ENCODE peak calls at places on chromosome 10, in nine cellular contexts. One of them, this sample, is unnamed. For H3K4me1, the result is how much of the 10 kb centered on the place peaks cover.

GRCh38 chr10:86497621-86498020 is 24.0 kb downstream of the WAPL start:
- DNase-seq in uterus: no peak
- DNase-seq in breast epithelium: no peak
- DNase-seq in A549: no peak
- DNase-seq in hepatocyte: no peak
- DNase-seq in effector memory CD4-positive, alpha-beta T cell: no peak
- DNase-seq in endodermal cell: no peak
- DNase-seq in BE2C: no peak
- DNase-seq in GM23248: no peak
- DNase-seq in this sample: no peak

GRCh38 chr10:101834341-101834740 is 9.3 kb downstream of the KCNIP2 start:
- DNase-seq in uterus: no peak
- DNase-seq in breast epithelium: no peak
- DNase-seq in A549: no peak
- DNase-seq in hepatocyte: no peak
- DNase-seq in effector memory CD4-positive, alpha-beta T cell: no peak
- DNase-seq in endodermal cell: no peak
- DNase-seq in BE2C: no peak
- DNase-seq in GM23248: no peak
- DNase-seq in this sample: no peak

GRCh38 chr10:10093035-10093434 is 924.6 kb upstream of the CELF2 start:
- DNase-seq in uterus: no peak
- DNase-seq in breast epithelium: no peak
- DNase-seq in A549: no peak
- DNase-seq in hepatocyte: no peak
- DNase-seq in effector memory CD4-positive, alpha-beta T cell: no peak
- DNase-seq in endodermal cell: no peak
- DNase-seq in BE2C: no peak
- DNase-seq in GM23248: no peak
- DNase-seq in this sample: no peak

GRCh38 chr10:12656518-12657142 is 307.3 kb downstream of the CAMK1D start:
- DNase-seq in uterus: no peak
- DNase-seq in breast epithelium: no peak
- DNase-seq in A549: peak
- DNase-seq in hepatocyte: peak
- DNase-seq in effector memory CD4-positive, alpha-beta T cell: no peak
- DNase-seq in endodermal cell: no peak
- DNase-seq in BE2C: no peak
- DNase-seq in GM23248: peak
- DNase-seq in this sample: peak

GRCh38 chr10:72879245-72879644 is 14.3 kb upstream of the OIT3 start:
- DNase-seq in uterus: no peak
- DNase-seq in breast epithelium: no peak
- DNase-seq in A549: no peak
- DNase-seq in hepatocyte: no peak
- DNase-seq in effector memory CD4-positive, alpha-beta T cell: no peak
- DNase-seq in endodermal cell: no peak
- DNase-seq in BE2C: no peak
- DNase-seq in GM23248: no peak
- DNase-seq in this sample: no peak

GRCh38 chr10:35972275-35972674 is 330.2 kb upstream of the FZD8 start:
- DNase-seq in uterus: no peak
- DNase-seq in breast epithelium: no peak
- DNase-seq in A549: no peak
- DNase-seq in hepatocyte: peak
- DNase-seq in effector memory CD4-positive, alpha-beta T cell: no peak
- DNase-seq in endodermal cell: no peak
- DNase-seq in BE2C: no peak
- DNase-seq in GM23248: no peak
- DNase-seq in this sample: no peak

GRCh38 chr10:124231188-124232135 is 138.1 kb upstream of the CHST15 start:
- DNase-seq in uterus: no peak
- DNase-seq in breast epithelium: no peak
- DNase-seq in A549: no peak
- DNase-seq in hepatocyte: no peak
- DNase-seq in effector memory CD4-positive, alpha-beta T cell: peak
- DNase-seq in endodermal cell: no peak
- DNase-seq in BE2C: no peak
- DNase-seq in GM23248: no peak
- DNase-seq in this sample: no peak

GRCh38 chr10:34677591-34677990 is 137.5 kb downstream of the PARD3 start:
- DNase-seq in uterus: no peak
- DNase-seq in breast epithelium: no peak
- DNase-seq in A549: no peak
- DNase-seq in hepatocyte: no peak
- DNase-seq in effector memory CD4-positive, alpha-beta T cell: no peak
- DNase-seq in endodermal cell: no peak
- DNase-seq in BE2C: no peak
- DNase-seq in GM23248: no peak
- DNase-seq in this sample: no peak

GRCh38 chr10:11345224-11346054 is 266.0 kb downstream of the USP6NL start:
- DNase-seq in uterus: no peak
- DNase-seq in breast epithelium: no peak
- DNase-seq in A549: no peak
- DNase-seq in hepatocyte: peak
- DNase-seq in effector memory CD4-positive, alpha-beta T cell: no peak
- DNase-seq in endodermal cell: peak
- DNase-seq in BE2C: no peak
- DNase-seq in GM23248: peak
- DNase-seq in this sample: no peak

GRCh38 chr10:103660364-103661197 is 167.1 kb downstream of the NEURL1 start:
- DNase-seq in uterus: no peak
- DNase-seq in breast epithelium: no peak
- DNase-seq in A549: no peak
- DNase-seq in hepatocyte: no peak
- DNase-seq in effector memory CD4-positive, alpha-beta T cell: no peak
- DNase-seq in endodermal cell: no peak
- DNase-seq in BE2C: no peak
- DNase-seq in GM23248: peak
- DNase-seq in this sample: no peak

GRCh38 chr10:12333382-12334185 is 15.8 kb upstream of the CAMK1D start:
- DNase-seq in uterus: peak
- DNase-seq in breast epithelium: peak
- DNase-seq in A549: peak
- DNase-seq in hepatocyte: peak
- DNase-seq in effector memory CD4-positive, alpha-beta T cell: peak
- DNase-seq in endodermal cell: no peak
- DNase-seq in BE2C: peak
- DNase-seq in GM23248: peak
- DNase-seq in this sample: peak

GRCh38 chr10:108465871-108466641 is 1301.5 kb upstream of the SORCS1 start:
- DNase-seq in uterus: no peak
- DNase-seq in breast epithelium: peak
- DNase-seq in A549: no peak
- DNase-seq in hepatocyte: peak
- DNase-seq in effector memory CD4-positive, alpha-beta T cell: no peak
- DNase-seq in endodermal cell: peak
- DNase-seq in BE2C: no peak
- DNase-seq in GM23248: peak
- DNase-seq in this sample: no peak

GRCh38 chr10:132645630-132646442 is 108.2 kb downstream of the INPP5A start:
- DNase-seq in uterus: no peak
- DNase-seq in breast epithelium: peak
- DNase-seq in A549: no peak
- DNase-seq in hepatocyte: no peak
- DNase-seq in effector memory CD4-positive, alpha-beta T cell: no peak
- DNase-seq in endodermal cell: peak
- DNase-seq in BE2C: no peak
- DNase-seq in GM23248: no peak
- DNase-seq in this sample: no peak

GRCh38 chr10:35822316-35822715 is 180.2 kb upstream of the FZD8 start:
- DNase-seq in uterus: peak
- DNase-seq in breast epithelium: peak
- DNase-seq in A549: no peak
- DNase-seq in hepatocyte: peak
- DNase-seq in effector memory CD4-positive, alpha-beta T cell: no peak
- DNase-seq in endodermal cell: peak
- DNase-seq in BE2C: peak
- DNase-seq in GM23248: peak
- DNase-seq in this sample: no peak

GRCh38 chr10:114856544-114857287 is 35.1 kb downstream of the FHIP2A start:
- DNase-seq in uterus: no peak
- DNase-seq in breast epithelium: no peak
- DNase-seq in A549: no peak
- DNase-seq in hepatocyte: no peak
- DNase-seq in effector memory CD4-positive, alpha-beta T cell: no peak
- DNase-seq in endodermal cell: no peak
- DNase-seq in BE2C: no peak
- DNase-seq in GM23248: peak
- DNase-seq in this sample: no peak

GRCh38 chr10:90856964-90857634 is 740 bp downstream of the HTR7 start:
- DNase-seq in uterus: no peak
- DNase-seq in breast epithelium: no peak
- DNase-seq in A549: no peak
- DNase-seq in hepatocyte: no peak
- DNase-seq in effector memory CD4-positive, alpha-beta T cell: no peak
- DNase-seq in endodermal cell: no peak
- DNase-seq in BE2C: no peak
- DNase-seq in GM23248: peak
- DNase-seq in this sample: no peak

GRCh38 chr10:31656820-31657470 is 271.7 kb downstream of the ARHGAP12 start:
- DNase-seq in uterus: no peak
- DNase-seq in breast epithelium: no peak
- DNase-seq in A549: no peak
- DNase-seq in hepatocyte: no peak
- DNase-seq in effector memory CD4-positive, alpha-beta T cell: no peak
- DNase-seq in endodermal cell: no peak
- DNase-seq in BE2C: no peak
- DNase-seq in GM23248: no peak
- DNase-seq in this sample: no peak

GRCh38 chr10:7378602-7379403 is 32.0 kb downstream of the SFMBT2 start:
- DNase-seq in uterus: no peak
- DNase-seq in breast epithelium: no peak
- DNase-seq in A549: no peak
- DNase-seq in hepatocyte: no peak
- DNase-seq in effector memory CD4-positive, alpha-beta T cell: no peak
- DNase-seq in endodermal cell: no peak
- DNase-seq in BE2C: no peak
- DNase-seq in GM23248: no peak
- DNase-seq in this sample: no peak

GRCh38 chr10:132641966-132642731 is 104.6 kb downstream of the INPP5A start:
- DNase-seq in uterus: peak
- DNase-seq in breast epithelium: peak
- DNase-seq in A549: no peak
- DNase-seq in hepatocyte: no peak
- DNase-seq in effector memory CD4-positive, alpha-beta T cell: no peak
- DNase-seq in endodermal cell: peak
- DNase-seq in BE2C: no peak
- DNase-seq in GM23248: no peak
- DNase-seq in this sample: no peak

GRCh38 chr10:110460111-110460809 is 37.4 kb upstream of the DUSP5 start:
- DNase-seq in uterus: peak
- DNase-seq in breast epithelium: peak
- DNase-seq in A549: no peak
- DNase-seq in hepatocyte: no peak
- DNase-seq in effector memory CD4-positive, alpha-beta T cell: peak
- DNase-seq in endodermal cell: peak
- DNase-seq in BE2C: peak
- DNase-seq in GM23248: peak
- DNase-seq in this sample: no peak

GRCh38 chr10:79048639-79049550 is 19.9 kb upstream of the ZMIZ1 start:
- DNase-seq in uterus: peak
- DNase-seq in breast epithelium: peak
- DNase-seq in A549: no peak
- DNase-seq in hepatocyte: no peak
- DNase-seq in effector memory CD4-positive, alpha-beta T cell: no peak
- DNase-seq in endodermal cell: peak
- DNase-seq in BE2C: no peak
- DNase-seq in GM23248: no peak
- DNase-seq in this sample: no peak
- H3K4me1 ChIP-seq in uterus: under half
- H3K4me1 ChIP-seq in breast epithelium: under half
- H3K4me1 ChIP-seq in A549: under half
- H3K4me1 ChIP-seq in hepatocyte: under half
- H3K4me1 ChIP-seq in effector memory CD4-positive, alpha-beta T cell: under half
- H3K4me1 ChIP-seq in endodermal cell: under half
- H3K4me1 ChIP-seq in BE2C: under half
- H3K4me1 ChIP-seq in GM23248: under half
- H3K4me1 ChIP-seq in this sample: under half

DNA sequence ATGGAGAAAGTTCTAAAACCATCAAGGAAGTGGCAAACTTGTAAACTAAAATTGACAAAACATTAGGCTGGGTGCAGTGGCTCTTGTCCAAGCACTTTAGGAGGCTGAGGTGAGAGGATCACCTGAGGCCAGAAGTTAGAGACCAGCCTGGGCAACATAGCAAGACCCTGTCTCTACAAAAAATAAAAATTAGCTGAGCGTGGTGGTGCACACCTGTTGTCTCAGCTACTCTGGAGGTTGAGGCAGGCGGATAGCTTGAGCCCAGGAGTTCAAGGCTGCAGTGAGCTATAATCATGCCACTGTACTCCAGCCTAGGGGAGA is 29.4 kb upstream of the HNRNPH3 start:
- DNase-seq in uterus: no peak
- DNase-seq in breast epithelium: no peak
- DNase-seq in A549: no peak
- DNase-seq in hepatocyte: no peak
- DNase-seq in effector memory CD4-positive, alpha-beta T cell: no peak
- DNase-seq in endodermal cell: no peak
- DNase-seq in BE2C: no peak
- DNase-seq in GM23248: no peak
- DNase-seq in this sample: no peak
- H3K4me1 ChIP-seq in uterus: under half
- H3K4me1 ChIP-seq in breast epithelium: under half
- H3K4me1 ChIP-seq in A549: under half
- H3K4me1 ChIP-seq in hepatocyte: under half
- H3K4me1 ChIP-seq in effector memory CD4-positive, alpha-beta T cell: under half
- H3K4me1 ChIP-seq in endodermal cell: under half
- H3K4me1 ChIP-seq in BE2C: under half
- H3K4me1 ChIP-seq in GM23248: under half
- H3K4me1 ChIP-seq in this sample: under half

GRCh38 chr10:79239930-79240713 is 107.1 kb upstream of the PPIF start:
- DNase-seq in uterus: no peak
- DNase-seq in breast epithelium: no peak
- DNase-seq in A549: no peak
- DNase-seq in hepatocyte: peak
- DNase-seq in effector memory CD4-positive, alpha-beta T cell: no peak
- DNase-seq in endodermal cell: peak
- DNase-seq in BE2C: peak
- DNase-seq in GM23248: no peak
- DNase-seq in this sample: no peak
- H3K4me1 ChIP-seq in uterus: under half
- H3K4me1 ChIP-seq in breast epithelium: under half
- H3K4me1 ChIP-seq in A549: under half
- H3K4me1 ChIP-seq in hepatocyte: under half
- H3K4me1 ChIP-seq in effector memory CD4-positive, alpha-beta T cell: under half
- H3K4me1 ChIP-seq in endodermal cell: under half
- H3K4me1 ChIP-seq in BE2C: under half
- H3K4me1 ChIP-seq in GM23248: under half
- H3K4me1 ChIP-seq in this sample: under half

GRCh38 chr10:75023074-75023473 is 88.4 kb upstream of the SAMD8 start:
- DNase-seq in uterus: no peak
- DNase-seq in breast epithelium: no peak
- DNase-seq in A549: no peak
- DNase-seq in hepatocyte: no peak
- DNase-seq in effector memory CD4-positive, alpha-beta T cell: no peak
- DNase-seq in endodermal cell: no peak
- DNase-seq in BE2C: no peak
- DNase-seq in GM23248: no peak
- DNase-seq in this sample: no peak
- H3K4me1 ChIP-seq in uterus: under half
- H3K4me1 ChIP-seq in breast epithelium: under half
- H3K4me1 ChIP-seq in A549: under half
- H3K4me1 ChIP-seq in hepatocyte: under half
- H3K4me1 ChIP-seq in effector memory CD4-positive, alpha-beta T cell: under half
- H3K4me1 ChIP-seq in endodermal cell: under half
- H3K4me1 ChIP-seq in BE2C: under half
- H3K4me1 ChIP-seq in GM23248: under half
- H3K4me1 ChIP-seq in this sample: under half